ENCODE peak calls at places on chromosomes 4 and X, in four cellular contexts. One of them, this sample, is unnamed.

GRCh38 chrX:104659037-104659744 is 93.2 kb downstream of the IL1RAPL2 start:
- DNase-seq in HCT116: no peak
- DNase-seq in H1: no peak
- DNase-seq in K562: no peak
- DNase-seq in this sample: no peak

GRCh38 chr4:1628892-1629703 is 55.0 kb downstream of the FAM53A start:
- DNase-seq in HCT116: peak
- DNase-seq in H1: peak
- DNase-seq in K562: peak
- DNase-seq in this sample: peak

GRCh38 chr4:3715251-3716033 is 50.7 kb upstream of the ADRA2C start:
- DNase-seq in H1: no peak
- DNase-seq in HCT116: no peak
- DNase-seq in K562: no peak
- DNase-seq in this sample: no peak

GRCh38 chr4:16085822-16086221 is 2.0 kb upstream of the PROM1 start:
- DNase-seq in K562: no peak
- DNase-seq in HCT116: no peak
- DNase-seq in H1: no peak
- DNase-seq in this sample: no peak

GRCh38 chr4:125104616-125105015 is 210.1 kb upstream of the FAT4 start:
- DNase-seq in HCT116: no peak
- DNase-seq in H1: no peak
- DNase-seq in K562: no peak
- DNase-seq in this sample: no peak

GRCh38 chr4:7863911-7864681 is 75.6 kb downstream of the AFAP1 start:
- DNase-seq in K562: peak
- DNase-seq in H1: no peak
- DNase-seq in HCT116: no peak
- DNase-seq in this sample: no peak

GRCh38 chr4:184364100-184364921 is 110.0 kb downstream of the IRF2 start:
- DNase-seq in H1: no peak
- DNase-seq in K562: no peak
- DNase-seq in HCT116: no peak
- DNase-seq in this sample: no peak

GRCh38 chrX:96924581-96924980 is 40.9 kb downstream of the RPA4 start:
- DNase-seq in H1: no peak
- DNase-seq in K562: no peak
- DNase-seq in HCT116: no peak
- DNase-seq in this sample: no peak

GRCh38 chr4:37324526-37324925 is 80.0 kb downstream of the NWD2 start:
- DNase-seq in K562: no peak
- DNase-seq in H1: no peak
- DNase-seq in HCT116: no peak
- DNase-seq in this sample: no peak

DNA sequence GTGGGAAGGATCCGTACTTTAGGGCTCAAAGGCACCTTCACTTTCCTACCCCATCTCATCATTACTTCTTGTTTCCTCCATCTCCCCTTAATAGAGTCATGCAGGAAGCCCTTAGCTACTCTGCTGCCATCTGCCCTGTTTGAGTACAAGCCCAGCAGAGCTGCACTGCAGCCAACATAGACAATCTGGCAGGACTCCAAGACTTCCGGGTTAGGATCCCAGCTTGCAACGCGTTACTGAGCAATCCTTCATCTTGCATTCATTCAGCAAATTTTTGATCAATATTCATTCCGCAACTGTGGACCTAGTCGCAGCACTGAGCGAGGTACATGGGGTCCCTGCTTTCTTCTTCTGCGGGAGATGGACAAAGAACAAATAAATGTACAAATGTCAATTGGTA is 344.9 kb downstream of the BCOR start:
- DNase-seq in HCT116: no peak
- DNase-seq in H1: no peak
- DNase-seq in K562: no peak
- DNase-seq in this sample: peak
- TF ChIP-seq JUND in HCT116: no peak
- TF ChIP-seq JUND in H1: no peak
- TF ChIP-seq JUND in K562: no peak
- TF ChIP-seq JUND in this sample: no peak

GRCh38 chr4:10034136-10034535 is 12.8 kb upstream of the SLC2A9 start:
- DNase-seq in H1: no peak
- DNase-seq in HCT116: no peak
- DNase-seq in K562: no peak
- DNase-seq in this sample: no peak

GRCh38 chr4:10030946-10031662 is 9.8 kb upstream of the SLC2A9 start:
- DNase-seq in K562: no peak
- DNase-seq in H1: no peak
- DNase-seq in HCT116: no peak
- DNase-seq in this sample: no peak

GRCh38 chr4:10031663-10032590 is 10.6 kb upstream of the SLC2A9 start:
- DNase-seq in K562: no peak
- DNase-seq in H1: no peak
- DNase-seq in HCT116: no peak
- DNase-seq in this sample: no peak

GRCh38 chr4:10033191-10033881 is 12.0 kb upstream of the SLC2A9 start:
- DNase-seq in K562: peak
- DNase-seq in HCT116: no peak
- DNase-seq in H1: no peak
- DNase-seq in this sample: no peak

DNA sequence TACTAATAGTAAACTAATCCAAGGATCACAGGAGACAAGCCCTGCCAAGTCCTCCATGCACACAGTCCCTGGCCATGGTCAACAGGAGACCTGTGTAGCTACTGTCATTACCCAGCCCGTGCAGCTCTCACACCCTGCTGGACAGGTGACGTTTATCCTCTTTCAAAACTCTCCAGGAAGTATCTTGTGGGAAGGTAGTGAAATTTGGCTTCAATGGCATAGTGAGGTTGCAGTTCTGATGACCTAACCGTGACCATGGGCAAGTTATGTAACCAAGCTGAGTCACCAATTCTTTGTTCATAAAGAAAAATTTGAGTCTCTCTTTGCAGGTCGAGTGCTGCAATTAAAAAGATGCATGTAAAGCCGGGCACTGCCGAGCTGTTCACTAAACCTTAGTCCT is 11.3 kb upstream of the SLC2A9 start:
- DNase-seq in H1: no peak
- DNase-seq in K562: no peak
- DNase-seq in HCT116: peak
- DNase-seq in this sample: no peak
- TF ChIP-seq JUND in H1: no peak
- TF ChIP-seq JUND in K562: peak
- TF ChIP-seq JUND in HCT116: no peak
- TF ChIP-seq JUND in this sample: no peak

GRCh38 chr4:139209470-139210063 is 32.5 kb upstream of the ELF2 start:
- DNase-seq in HCT116: no peak
- DNase-seq in H1: no peak
- DNase-seq in K562: no peak
- DNase-seq in this sample: no peak
- TF ChIP-seq JUND in HCT116: no peak
- TF ChIP-seq JUND in H1: no peak
- TF ChIP-seq JUND in K562: no peak
- TF ChIP-seq JUND in this sample: no peak

DNA sequence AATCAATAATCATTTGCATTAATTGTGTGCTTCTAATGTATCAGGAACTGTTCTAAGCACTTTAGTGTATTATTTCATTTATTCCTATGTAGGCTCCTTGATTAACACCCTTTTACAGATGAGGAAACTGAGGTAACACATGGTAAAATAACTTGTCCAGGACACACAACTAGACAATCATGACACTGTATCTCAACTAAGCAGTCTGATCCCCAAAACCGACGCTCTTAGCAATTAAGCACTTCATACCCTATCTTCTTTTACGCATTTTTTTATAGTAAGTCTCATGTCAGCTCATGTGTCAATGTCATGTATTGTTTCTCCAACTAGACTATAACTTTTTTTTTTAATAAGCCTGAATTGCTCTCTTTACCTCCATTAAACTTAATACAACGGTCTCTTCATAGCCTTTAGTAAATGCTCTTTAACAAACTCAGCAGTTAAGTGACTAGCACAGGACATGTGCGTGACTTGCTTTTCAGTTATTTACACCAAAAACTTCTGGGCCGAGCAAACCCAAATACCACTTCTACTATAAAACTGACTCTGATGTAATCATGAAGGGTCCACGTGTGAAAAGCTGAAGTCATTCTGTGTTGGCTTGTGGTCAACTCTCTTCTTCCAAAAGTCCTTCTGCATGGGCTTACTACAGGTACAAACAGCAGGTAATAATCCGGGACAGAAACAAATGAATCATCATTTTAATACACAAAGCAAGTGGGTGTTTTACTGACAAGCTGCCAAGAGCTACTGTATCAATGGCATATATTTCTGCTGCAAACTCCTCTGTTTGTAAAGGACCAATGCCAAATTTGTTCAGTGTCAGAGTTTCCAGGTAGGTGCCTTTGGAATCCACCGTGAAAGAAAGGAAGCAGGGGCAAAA is 7.9 kb upstream of the AMBN start:
- DNase-seq in K562: no peak
- DNase-seq in HCT116: peak
- DNase-seq in H1: no peak
- DNase-seq in this sample: peak
- TF ChIP-seq JUND in K562: no peak
- TF ChIP-seq JUND in HCT116: peak
- TF ChIP-seq JUND in H1: no peak
- TF ChIP-seq JUND in this sample: no peak

DNA sequence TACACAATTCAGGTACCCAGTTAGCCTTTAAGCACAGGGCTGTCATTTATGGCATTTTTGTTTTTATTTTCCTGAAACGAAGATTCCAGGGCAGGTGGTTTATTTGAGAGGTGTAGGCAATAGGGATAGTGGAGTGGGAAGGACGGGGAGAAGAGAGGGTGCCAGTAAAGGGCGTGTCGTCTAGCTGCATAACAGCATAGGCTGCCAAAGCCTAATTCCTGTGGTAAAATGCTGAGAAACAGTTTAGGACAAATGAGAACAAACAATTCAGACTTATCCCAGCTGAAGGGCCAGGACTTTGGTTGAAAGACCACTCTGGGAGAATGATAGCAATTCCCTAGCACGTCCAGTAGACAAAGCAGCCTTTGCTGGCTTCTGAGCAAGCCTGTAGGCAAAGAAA is 70.5 kb downstream of the PKD2 start:
- DNase-seq in HCT116: no peak
- DNase-seq in K562: no peak
- DNase-seq in H1: no peak
- DNase-seq in this sample: no peak
- TF ChIP-seq JUND in HCT116: no peak
- TF ChIP-seq JUND in K562: no peak
- TF ChIP-seq JUND in H1: no peak
- TF ChIP-seq JUND in this sample: no peak

GRCh38 chr4:101597204-101597603 is 193.3 kb upstream of the BANK1 start:
- DNase-seq in H1: no peak
- DNase-seq in HCT116: no peak
- DNase-seq in K562: no peak
- DNase-seq in this sample: peak

GRCh38 chr4:101599620-101600019 is 190.9 kb upstream of the BANK1 start:
- DNase-seq in HCT116: no peak
- DNase-seq in K562: no peak
- DNase-seq in H1: no peak
- DNase-seq in this sample: no peak

GRCh38 chr4:101596786-101597185 is 193.7 kb upstream of the BANK1 start:
- DNase-seq in K562: no peak
- DNase-seq in HCT116: no peak
- DNase-seq in H1: no peak
- DNase-seq in this sample: no peak

GRCh38 chr4:101594588-101594987 is 195.9 kb upstream of the BANK1 start:
- DNase-seq in H1: no peak
- DNase-seq in HCT116: no peak
- DNase-seq in K562: no peak
- DNase-seq in this sample: no peak

DNA sequence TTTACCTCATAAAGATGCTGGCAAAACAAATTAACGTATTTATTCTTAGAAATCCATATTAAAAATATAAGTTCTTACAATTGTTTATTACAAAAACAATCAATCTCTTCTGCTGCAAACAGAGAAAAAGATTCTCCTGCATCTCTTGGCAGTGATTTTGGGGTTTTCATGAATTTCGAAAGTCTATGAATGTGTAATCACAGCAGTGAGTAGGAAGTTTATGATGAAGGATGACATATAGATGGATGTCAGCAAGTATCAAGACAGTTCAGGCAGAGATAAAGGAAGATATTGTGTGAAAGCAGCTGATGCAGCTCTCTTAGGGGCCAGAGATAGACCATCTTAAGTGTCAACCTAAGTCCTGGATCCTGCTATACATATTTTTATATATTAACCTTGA is 196.9 kb upstream of the BANK1 start:
- DNase-seq in HCT116: no peak
- DNase-seq in K562: no peak
- DNase-seq in H1: no peak
- DNase-seq in this sample: no peak
- TF ChIP-seq JUND in HCT116: no peak
- TF ChIP-seq JUND in K562: no peak
- TF ChIP-seq JUND in H1: no peak
- TF ChIP-seq JUND in this sample: no peak

DNA sequence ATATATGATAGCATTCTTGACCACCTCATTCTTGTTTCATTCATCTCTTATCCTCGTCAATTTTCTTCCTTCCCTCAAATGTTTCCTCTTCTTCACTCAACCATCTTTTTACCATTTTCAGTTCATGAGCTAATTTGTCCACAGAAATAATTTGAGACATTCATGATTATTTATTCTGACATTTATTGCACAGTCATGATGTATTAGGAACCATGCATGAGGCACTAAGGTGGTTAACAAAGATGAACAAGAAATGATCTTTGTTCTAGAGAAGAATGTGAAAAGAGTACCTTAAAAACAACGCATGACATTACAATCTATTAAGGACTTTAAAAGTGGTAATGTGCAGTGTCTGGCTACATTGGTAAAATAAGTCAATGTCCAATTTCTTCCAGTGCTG is 27.9 kb downstream of the TEC start:
- DNase-seq in H1: no peak
- DNase-seq in K562: no peak
- DNase-seq in HCT116: no peak
- DNase-seq in this sample: no peak
- TF ChIP-seq JUND in H1: no peak
- TF ChIP-seq JUND in K562: no peak
- TF ChIP-seq JUND in HCT116: no peak
- TF ChIP-seq JUND in this sample: no peak

DNA sequence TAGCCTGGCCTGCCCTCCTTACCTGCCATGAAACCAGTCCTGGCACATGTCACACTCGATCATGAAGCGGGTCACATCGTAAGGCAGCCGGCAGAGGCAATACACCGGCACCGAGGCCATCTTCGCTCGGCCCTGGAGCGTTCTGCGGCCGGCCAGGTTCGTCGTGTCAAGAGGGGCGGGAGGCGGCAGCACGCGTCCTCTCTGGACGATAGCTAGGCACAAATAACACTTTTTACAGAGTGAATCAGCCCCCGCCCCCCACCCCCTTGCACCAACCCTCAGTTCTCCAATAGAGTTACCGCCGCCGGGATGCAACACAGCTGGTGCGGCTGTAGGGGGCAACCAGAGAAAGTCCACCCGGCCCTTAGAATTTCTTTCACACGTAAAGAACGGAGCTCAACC is 1.7 kb downstream of the PHF8 start:
- DNase-seq in H1: peak
- DNase-seq in HCT116: peak
- DNase-seq in K562: peak
- DNase-seq in this sample: peak
- TF ChIP-seq JUND in H1: no peak
- TF ChIP-seq JUND in HCT116: no peak
- TF ChIP-seq JUND in K562: no peak
- TF ChIP-seq JUND in this sample: no peak

This sample was measured in T47D.